ENCODE peak calls at places on chromosomes 13 and 19, in nine cellular contexts. R, L, M, G, K, P, U, D and O are unnamed samples.

GRCh38 chr19:49403404-49404187 is 15.5 kb downstream of the KASH5 start:
- DNase-seq in R (peak), K (no peak), D (no peak), G (no peak), L (no peak), M (peak), P (no peak), U (no peak), O (no peak)

GRCh38 chr19:653425-653824 is 9.6 kb downstream of the RNF126 start:
- DNase-seq in D (no peak), R (no peak), P (no peak), G (no peak), U (no peak), K (no peak), M (no peak), L (no peak), O (no peak)

GRCh38 chr13:76462003-76462402 is 424.2 kb downstream of the KCTD12 start:
- DNase-seq in R (no peak), G (no peak), M (no peak), D (no peak), L (no peak), U (no peak), P (no peak), K (no peak), O (no peak)

GRCh38 chr19:3575260-3575741 is 2.6 kb downstream of the HMG20B start:
- DNase-seq in P (no peak), G (no peak), L (no peak), M (peak), D (no peak), U (peak), R (no peak), K (no peak), O (no peak)

GRCh38 chr19:50333737-50334617 is 4.8 kb upstream of the KCNC3 start:
- DNase-seq in U (peak), L (peak), D (peak), R (peak), M (peak), G (peak), P (peak), K (peak), O (peak)

GRCh38 chr19:11345122-11345752 is 831 bp downstream of the TMEM205 start:
- DNase-seq in R (peak), U (no peak), M (no peak), K (no peak), P (no peak), L (no peak), G (no peak), D (no peak), O (no peak)

GRCh38 chr19:38793186-38793585 is 4.2 kb downstream of the LGALS7B start:
- DNase-seq in K (no peak), D (no peak), L (peak), U (no peak), P (no peak), R (peak), G (no peak), M (no peak), O (no peak)

GRCh38 chr19:19900124-19900523 is 622 bp upstream of the ZNF93 start:
- DNase-seq in U (no peak), K (peak), R (no peak), L (peak), P (no peak), M (peak), D (no peak), G (no peak), O (no peak)

GRCh38 chr13:95261956-95262355 is 39.3 kb downstream of the ABCC4 start:
- DNase-seq in P (no peak), R (no peak), U (no peak), K (no peak), D (no peak), L (no peak), G (no peak), M (no peak), O (no peak)

GRCh38 chr19:15262011-15262410 is 29.8 kb upstream of the EPHX3 start:
- DNase-seq in K (no peak), D (no peak), G (no peak), U (no peak), L (no peak), R (no peak), M (no peak), P (no peak), O (no peak)

GRCh38 chr19:53091413-53091812 is 11.8 kb downstream of the ZNF160 start:
- DNase-seq in U (no peak), M (peak), D (no peak), P (no peak), K (no peak), G (no peak), R (no peak), L (no peak), O (no peak)

GRCh38 chr13:57527114-57527770 is 104.3 kb upstream of the PCDH17 start:
- DNase-seq in U (no peak), R (no peak), D (no peak), K (no peak), M (no peak), P (no peak), L (no peak), G (no peak), O (no peak)

GRCh38 chr19:56351208-56351607 is 36.6 kb upstream of the ZSCAN5A start:
- DNase-seq in P (no peak), R (no peak), M (no peak), U (no peak), K (no peak), L (no peak), D (no peak), G (no peak), O (no peak)

GRCh38 chr13:74450976-74451375 is 316.8 kb upstream of the KLF12 start:
- DNase-seq in U (no peak), K (no peak), G (no peak), P (no peak), D (no peak), L (peak), R (no peak), M (no peak), O (no peak)

GRCh38 chr13:26563713-26564112 is 6.2 kb downstream of the WASF3 start:
- DNase-seq in K (no peak), U (no peak), P (no peak), D (no peak), R (no peak), G (no peak), L (peak), M (no peak), O (no peak)

GRCh38 chr19:47057328-47057727 is 8.9 kb upstream of the TMEM160 start:
- DNase-seq in R (no peak), K (no peak), P (no peak), U (no peak), G (no peak), L (peak), D (no peak), M (peak), O (no peak)

GRCh38 chr13:110853235-110853721 is 61.6 kb downstream of the ANKRD10 start:
- DNase-seq in L (peak), G (no peak), R (no peak), P (no peak), M (peak), D (no peak), U (no peak), K (no peak), O (no peak)

GRCh38 chr19:18995804-18996241 is 37.5 kb downstream of the SUGP2 start:
- DNase-seq in G (no peak), P (no peak), U (peak), D (peak), R (peak), K (peak), M (peak), L (peak), O (no peak)

GRCh38 chr19:38469151-38469550 is 35.7 kb downstream of the RYR1 start:
- DNase-seq in K (no peak), D (no peak), R (no peak), L (no peak), M (no peak), U (no peak), P (no peak), G (no peak), O (no peak)

GRCh38 chr19:13411899-13412298 is 94.4 kb downstream of the CACNA1A start:
- DNase-seq in L (no peak), P (no peak), M (no peak), K (no peak), G (no peak), D (no peak), R (no peak), U (no peak), O (no peak)

GRCh38 chr13:110017379-110017778 is 231.0 kb upstream of the IRS2 start:
- DNase-seq in L (peak), M (no peak), R (peak), D (no peak), U (no peak), K (peak), P (peak), G (no peak), O (no peak)

GRCh38 chr13:110015253-110015652 is 228.9 kb upstream of the IRS2 start:
- DNase-seq in P (peak), G (no peak), L (peak), K (no peak), U (peak), D (no peak), R (peak), M (no peak), O (no peak)

GRCh38 chr19:13002970-13003540 is 7.8 kb downstream of the NFIX start:
- DNase-seq in L (no peak), G (peak), P (no peak), M (no peak), D (no peak), U (no peak), R (no peak), K (no peak), O (no peak)

GRCh38 chr13:113864303-113864890 is 521 bp upstream of the GAS6 start:
- DNase-seq in P (peak), G (no peak), U (no peak), R (no peak), D (no peak), L (peak), M (no peak), K (no peak), O (no peak)

GRCh38 chr19:48332662-48333466 is 7.5 kb downstream of the EMP3 start:
- DNase-seq in L (peak), R (peak), U (peak), K (peak), G (peak), D (peak), M (peak), P (peak), O (peak)
- TF ChIP-seq CTCF in L (no peak), R (no peak), U (no peak), K (no peak), G (no peak), D (no peak), M (no peak), P (no peak), O (no peak)

DNA sequence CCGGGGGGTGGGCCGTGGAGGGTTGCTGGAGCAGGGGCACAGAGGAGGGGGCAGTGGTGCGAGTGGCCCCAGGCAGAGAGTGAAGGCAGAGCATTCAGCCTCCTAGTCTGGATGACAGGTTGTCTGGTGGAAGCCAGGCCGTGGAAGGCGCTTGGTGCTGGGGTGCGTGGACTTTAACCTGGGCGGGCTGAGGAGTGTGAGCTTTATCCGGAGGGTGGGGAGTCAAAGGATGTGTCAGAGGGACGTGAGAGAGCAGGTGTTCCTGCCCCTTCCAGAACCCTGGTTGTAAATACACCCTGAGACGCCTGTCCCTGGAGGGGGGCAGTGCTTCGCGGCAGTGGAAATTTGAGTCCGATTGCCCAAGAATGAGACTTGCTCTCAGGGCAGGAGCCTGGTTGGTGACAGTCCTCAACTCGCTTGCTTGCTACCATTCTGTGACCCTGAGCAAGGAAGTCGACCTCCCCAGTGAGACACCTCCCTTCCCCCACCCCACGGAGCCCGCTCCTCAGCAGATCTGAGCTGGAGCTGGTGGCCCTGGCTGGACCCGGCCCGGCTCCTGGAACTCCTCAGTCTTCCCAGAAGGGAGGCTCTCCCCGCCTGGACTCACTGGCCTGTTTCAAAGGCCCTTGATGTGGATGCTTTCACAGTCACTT is 2.3 kb downstream of the SPPL2B start:
- DNase-seq in G (no peak), R (no peak), U (peak), M (no peak), D (no peak), L (no peak), K (no peak), P (no peak), O (no peak)
- H3K4me3 ChIP-seq in G (no peak), R (no peak), U (peak), M (no peak), D (no peak), L (no peak), K (no peak), P (peak), O (no peak)

GRCh38 chr13:99660101-99660500 is 158.8 kb downstream of the TM9SF2 start:
- DNase-seq in U (no peak), L (no peak), D (no peak), M (no peak), P (no peak), R (no peak), K (no peak), G (no peak), O (no peak)
- H3K27ac ChIP-seq in U (no peak), L (no peak), D (no peak), M (no peak), P (no peak), R (no peak), K (no peak), G (no peak), O (no peak)

GRCh38 chr13:98267080-98267912 is 90.2 kb upstream of the RNF113B start:
- DNase-seq in G (peak), U (peak), M (no peak), P (no peak), L (peak), D (peak), R (no peak), K (peak), O (peak)
- TF ChIP-seq CTCF in G (no peak), U (no peak), M (no peak), P (no peak), L (no peak), D (no peak), R (no peak), K (no peak), O (no peak)

GRCh38 chr13:112586334-112586733 is 1.6 kb downstream of the TUBGCP3 start:
- DNase-seq in L (no peak), M (no peak), P (no peak), G (no peak), D (no peak), U (no peak), K (no peak), R (no peak), O (no peak)
- H3K4me3 ChIP-seq in L (no peak), M (no peak), P (peak), G (no peak), D (peak), U (no peak), K (no peak), R (peak), O (no peak)

GRCh38 chr19:8254286-8255001 is 45.3 kb downstream of the CERS4 start:
- DNase-seq in L (no peak), U (no peak), D (no peak), G (no peak), P (no peak), K (no peak), R (no peak), M (no peak), O (no peak)

GRCh38 chr19:8253678-8254077 is 44.5 kb downstream of the CERS4 start:
- DNase-seq in R (no peak), K (no peak), L (no peak), G (no peak), P (no peak), D (no peak), M (no peak), U (no peak), O (no peak)

GRCh38 chr19:8251025-8251472 is 41.9 kb downstream of the CERS4 start:
- DNase-seq in K (no peak), R (no peak), M (no peak), L (peak), D (peak), G (peak), P (peak), U (peak), O (peak)

GRCh38 chr19:8250596-8250995 is 41.4 kb downstream of the CERS4 start:
- DNase-seq in L (no peak), U (no peak), D (no peak), M (no peak), R (no peak), G (no peak), K (no peak), P (no peak), O (no peak)

DNA sequence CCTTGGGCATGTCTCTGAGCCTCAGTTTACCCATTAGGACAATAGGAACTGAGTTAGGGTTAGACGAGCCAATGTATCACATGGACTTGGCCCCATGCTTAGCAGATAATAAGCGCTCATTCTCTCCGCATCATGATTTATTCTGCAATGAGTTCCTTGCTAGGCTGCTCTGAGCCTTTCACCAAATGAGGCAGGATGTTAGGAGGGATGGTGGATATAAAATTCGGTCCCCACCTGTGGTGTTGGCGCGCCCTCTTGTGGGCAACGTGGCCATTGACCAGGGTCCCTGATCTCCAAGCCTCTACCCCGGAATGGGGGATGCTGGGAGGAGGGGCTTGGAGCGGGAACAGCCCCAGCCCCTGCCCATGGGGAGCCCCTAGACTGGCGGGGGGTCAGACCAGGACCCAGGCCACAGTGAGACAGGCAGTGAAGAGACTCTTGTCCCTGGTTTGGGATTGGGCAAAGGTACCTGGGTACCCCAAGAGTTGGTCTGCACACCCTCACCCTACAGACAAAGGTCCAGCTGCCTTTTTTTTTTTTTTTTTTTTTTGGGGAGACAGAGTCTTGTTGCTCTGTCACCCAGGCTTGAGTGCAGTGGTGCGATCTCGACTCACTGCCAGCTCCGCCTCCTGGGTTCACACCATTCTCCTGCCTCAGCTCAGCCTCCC is 43.9 kb downstream of the CERS4 start:
- DNase-seq in M (peak), R (peak), P (peak), U (peak), L (peak), G (peak), D (peak), K (peak), O (peak)
- H3K27ac ChIP-seq in M (no peak), R (no peak), P (no peak), U (no peak), L (no peak), G (peak), D (no peak), K (no peak), O (no peak)